ENCODE peak calls at places on chromosomes 13 and 19, in seven cellular contexts. U is hippocampal formation; E is T47D; G is stimulated activated CD4-positive, alpha-beta T cell treated with anti-CD3 and anti-CD28 coated beads, Interleukin-2, amount 100 ng/mL, for 48 hours; H is smooth muscle cell of the brain vasculature; X is endothelial cell; S is HFFc6. Z is an unnamed sample.

GRCh38 chr13:35378939-35379338 is 97.5 kb downstream of the MAB21L1 start:
- DNase-seq in U (no peak), E (no peak), G (no peak), H (no peak), X (no peak), S (no peak), Z (no peak)

GRCh38 chr13:27043013-27043412 is 128.6 kb downstream of the USP12 start:
- DNase-seq in U (peak; percentile 55), E (peak; percentile 42), G (no peak), H (peak; percentile 76), X (no peak), S (peak; percentile 97), Z (peak; percentile 93)

GRCh38 chr13:39362652-39363390 is 240.2 kb downstream of the LHFPL6 start:
- DNase-seq in U (no peak), E (no peak), G (no peak), H (no peak), X (no peak), S (no peak), Z (no peak)

GRCh38 chr13:42968906-42969305 is 23.1 kb downstream of the EPSTI1 start:
- DNase-seq in U (no peak), E (peak; percentile 82), G (no peak), H (no peak), X (no peak), S (no peak), Z (no peak)

GRCh38 chr19:1181606-1182005 is 7.5 kb upstream of the SBNO2 start:
- DNase-seq in U (no peak), E (no peak), G (no peak), H (no peak), X (no peak), S (no peak), Z (no peak)

GRCh38 chr19:56725829-56726424 is 54.4 kb upstream of the ZNF835 start:
- DNase-seq in U (peak; percentile 57), E (peak; percentile 3), G (no peak), H (no peak), X (no peak), S (no peak), Z (no peak)

GRCh38 chr19:55613930-55614710 is 8.7 kb downstream of the ZNF865 start:
- DNase-seq in U (no peak), E (no peak), G (no peak), H (no peak), X (no peak), S (no peak), Z (no peak)

GRCh38 chr13:75357576-75358295 is 124.2 kb downstream of the TBC1D4 start:
- DNase-seq in U (no peak), E (no peak), G (peak; percentile 50), H (no peak), X (peak; percentile 57), S (peak; percentile 42), Z (peak; percentile 52)

GRCh38 chr13:102620512-102620911 is 23.7 kb downstream of the TPP2 start:
- DNase-seq in U (no peak), E (no peak), G (no peak), H (no peak), X (no peak), S (no peak), Z (no peak)

GRCh38 chr13:103716689-103717088 is 650.5 kb upstream of the SLC10A2 start:
- DNase-seq in U (no peak), E (no peak), G (no peak), H (no peak), X (no peak), S (no peak), Z (no peak)

GRCh38 chr13:30676672-30677071 is 58.7 kb upstream of the ALOX5AP start:
- DNase-seq in U (no peak), E (no peak), G (no peak), H (no peak), X (no peak), S (peak; percentile 27), Z (no peak)

GRCh38 chr19:39546599-39546998 is 6.6 kb upstream of the EID2 start:
- DNase-seq in U (no peak), E (no peak), G (no peak), H (no peak), X (no peak), S (no peak), Z (no peak)

GRCh38 chr13:51244637-51245405 is 22.6 kb downstream of the FAM124A start:
- DNase-seq in U (no peak), E (no peak), G (no peak), H (no peak), X (no peak), S (no peak), Z (no peak)

GRCh38 chr19:1438035-1438932 is at the start of gene RPS15:
- DNase-seq in U (peak; percentile 89), E (peak; percentile 86), G (peak; percentile 98), H (peak; percentile 89), X (peak; percentile 97), S (peak; percentile 92), Z (peak; percentile 98)

GRCh38 chr13:23771966-23772365 is 117.2 kb downstream of the MIPEP start:
- DNase-seq in U (no peak), E (no peak), G (no peak), H (no peak), X (no peak), S (peak; percentile 7), Z (peak; percentile 13)

GRCh38 chr13:30148171-30148754 is 159.1 kb downstream of the KATNAL1 start:
- DNase-seq in U (no peak), E (no peak), G (no peak), H (no peak), X (no peak), S (no peak), Z (no peak)

GRCh38 chr19:30123109-30123508 is 181.1 kb downstream of the URI1 start:
- DNase-seq in U (no peak), E (no peak), G (no peak), H (no peak), X (no peak), S (no peak), Z (no peak)

GRCh38 chr19:32345261-32346207 is at the start of gene ZNF507:
- DNase-seq in U (peak; percentile 73), E (peak; percentile 53), G (peak; percentile 84), H (peak; percentile 41), X (peak; percentile 89), S (peak; percentile 48), Z (peak; percentile 97)

GRCh38 chr19:4187313-4188122 is 5.0 kb downstream of the ANKRD24 start:
- DNase-seq in U (no peak), E (no peak), G (no peak), H (no peak), X (no peak), S (no peak), Z (no peak)

GRCh38 chr13:48797761-48798160 is 144.0 kb downstream of the CYSLTR2 start:
- DNase-seq in U (no peak), E (no peak), G (no peak), H (no peak), X (no peak), S (no peak), Z (no peak)

GRCh38 chr13:36766295-36766694 is 52.7 kb upstream of the RFXAP start:
- DNase-seq in U (no peak), E (no peak), G (no peak), H (no peak), X (no peak), S (peak; percentile 15), Z (no peak)

GRCh38 chr19:17902701-17903100 is 30.1 kb upstream of the CCDC124 start:
- DNase-seq in U (no peak), E (no peak), G (no peak), H (peak; percentile 28), X (no peak), S (peak; percentile 29), Z (peak; percentile 40)

GRCh38 chr19:49331616-49332055 is 3.6 kb upstream of the CD37 start:
- DNase-seq in U (peak; percentile 17), E (peak; percentile 51), G (peak; percentile 46), H (no peak), X (no peak), S (peak; percentile 28), Z (peak; percentile 72)

Z was measured in AG08396.